ENCODE peak calls at places on chromosomes 13 and 19, in ten cellular contexts. One of them, this sample, is unnamed.

GRCh38 chr13:50599927-50600326 is 243.6 kb downstream of the DLEU7 start:
- DNase-seq in NCI-H774: no peak
- DNase-seq in OCI-M1: no peak
- DNase-seq in HS-5: no peak
- DNase-seq in left lung: no peak
- DNase-seq in iris pigment epithelial cell: no peak
- DNase-seq in progenitor cell of endocrine pancreas: no peak
- DNase-seq in NCI-H748 treated with DMSO at 0.1 percent for 48 hours: no peak
- DNase-seq in hepatocyte: no peak
- DNase-seq in activated CD4-positive, alpha-beta T cell treated with anti-CD3 and anti-CD28 coated beads, Interleukin-2, amount 50 U/mL, for 1 hour: no peak
- DNase-seq in this sample: no peak

GRCh38 chr13:42137856-42138537 is 89.5 kb downstream of the DGKH start:
- DNase-seq in activated CD4-positive, alpha-beta T cell treated with anti-CD3 and anti-CD28 coated beads, Interleukin-2, amount 50 U/mL, for 1 hour: no peak
- DNase-seq in left lung: no peak
- DNase-seq in NCI-H774: no peak
- DNase-seq in iris pigment epithelial cell: peak
- DNase-seq in progenitor cell of endocrine pancreas: no peak
- DNase-seq in hepatocyte: no peak
- DNase-seq in HS-5: no peak
- DNase-seq in NCI-H748 treated with DMSO at 0.1 percent for 48 hours: no peak
- DNase-seq in OCI-M1: no peak
- DNase-seq in this sample: no peak

GRCh38 chr13:49439609-49440008 is 4.3 kb downstream of the CAB39L start:
- DNase-seq in HS-5: no peak
- DNase-seq in activated CD4-positive, alpha-beta T cell treated with anti-CD3 and anti-CD28 coated beads, Interleukin-2, amount 50 U/mL, for 1 hour: no peak
- DNase-seq in progenitor cell of endocrine pancreas: no peak
- DNase-seq in iris pigment epithelial cell: no peak
- DNase-seq in hepatocyte: no peak
- DNase-seq in NCI-H774: no peak
- DNase-seq in NCI-H748 treated with DMSO at 0.1 percent for 48 hours: no peak
- DNase-seq in left lung: no peak
- DNase-seq in OCI-M1: no peak
- DNase-seq in this sample: no peak

GRCh38 chr19:22604571-22605274 is 29.4 kb upstream of the ZNF492 start:
- DNase-seq in iris pigment epithelial cell: no peak
- DNase-seq in left lung: no peak
- DNase-seq in OCI-M1: no peak
- DNase-seq in NCI-H774: no peak
- DNase-seq in HS-5: no peak
- DNase-seq in hepatocyte: no peak
- DNase-seq in progenitor cell of endocrine pancreas: no peak
- DNase-seq in activated CD4-positive, alpha-beta T cell treated with anti-CD3 and anti-CD28 coated beads, Interleukin-2, amount 50 U/mL, for 1 hour: no peak
- DNase-seq in NCI-H748 treated with DMSO at 0.1 percent for 48 hours: no peak
- DNase-seq in this sample: no peak

GRCh38 chr19:5188548-5189317 is 151.9 kb downstream of the PTPRS start:
- DNase-seq in left lung: no peak
- DNase-seq in progenitor cell of endocrine pancreas: no peak
- DNase-seq in NCI-H774: no peak
- DNase-seq in NCI-H748 treated with DMSO at 0.1 percent for 48 hours: no peak
- DNase-seq in iris pigment epithelial cell: no peak
- DNase-seq in activated CD4-positive, alpha-beta T cell treated with anti-CD3 and anti-CD28 coated beads, Interleukin-2, amount 50 U/mL, for 1 hour: no peak
- DNase-seq in HS-5: no peak
- DNase-seq in hepatocyte: no peak
- DNase-seq in OCI-M1: no peak
- DNase-seq in this sample: no peak

GRCh38 chr13:112588490-112589297 is 741 bp upstream of the TUBGCP3 start:
- DNase-seq in OCI-M1: peak
- DNase-seq in activated CD4-positive, alpha-beta T cell treated with anti-CD3 and anti-CD28 coated beads, Interleukin-2, amount 50 U/mL, for 1 hour: no peak
- DNase-seq in left lung: no peak
- DNase-seq in progenitor cell of endocrine pancreas: no peak
- DNase-seq in iris pigment epithelial cell: no peak
- DNase-seq in NCI-H748 treated with DMSO at 0.1 percent for 48 hours: no peak
- DNase-seq in hepatocyte: no peak
- DNase-seq in NCI-H774: peak
- DNase-seq in HS-5: no peak
- DNase-seq in this sample: no peak

GRCh38 chr19:45079063-45079910 is at the start of gene GEMIN7:
- DNase-seq in NCI-H748 treated with DMSO at 0.1 percent for 48 hours: peak
- DNase-seq in NCI-H774: peak
- DNase-seq in iris pigment epithelial cell: peak
- DNase-seq in activated CD4-positive, alpha-beta T cell treated with anti-CD3 and anti-CD28 coated beads, Interleukin-2, amount 50 U/mL, for 1 hour: peak
- DNase-seq in left lung: peak
- DNase-seq in hepatocyte: peak
- DNase-seq in HS-5: no peak
- DNase-seq in OCI-M1: peak
- DNase-seq in progenitor cell of endocrine pancreas: peak
- DNase-seq in this sample: peak

GRCh38 chr13:95411641-95412040 is 110.4 kb upstream of the ABCC4 start:
- DNase-seq in NCI-H748 treated with DMSO at 0.1 percent for 48 hours: no peak
- DNase-seq in NCI-H774: peak
- DNase-seq in left lung: no peak
- DNase-seq in progenitor cell of endocrine pancreas: no peak
- DNase-seq in activated CD4-positive, alpha-beta T cell treated with anti-CD3 and anti-CD28 coated beads, Interleukin-2, amount 50 U/mL, for 1 hour: no peak
- DNase-seq in HS-5: no peak
- DNase-seq in iris pigment epithelial cell: no peak
- DNase-seq in hepatocyte: no peak
- DNase-seq in OCI-M1: no peak
- DNase-seq in this sample: no peak

GRCh38 chr13:26682606-26683005 is 78.0 kb downstream of the GPR12 start:
- DNase-seq in left lung: no peak
- DNase-seq in HS-5: no peak
- DNase-seq in NCI-H774: no peak
- DNase-seq in progenitor cell of endocrine pancreas: no peak
- DNase-seq in OCI-M1: no peak
- DNase-seq in hepatocyte: no peak
- DNase-seq in iris pigment epithelial cell: no peak
- DNase-seq in activated CD4-positive, alpha-beta T cell treated with anti-CD3 and anti-CD28 coated beads, Interleukin-2, amount 50 U/mL, for 1 hour: no peak
- DNase-seq in NCI-H748 treated with DMSO at 0.1 percent for 48 hours: no peak
- DNase-seq in this sample: no peak

GRCh38 chr19:31586282-31586681 is 237.0 kb upstream of the TSHZ3 start:
- DNase-seq in NCI-H774: no peak
- DNase-seq in NCI-H748 treated with DMSO at 0.1 percent for 48 hours: no peak
- DNase-seq in progenitor cell of endocrine pancreas: no peak
- DNase-seq in HS-5: no peak
- DNase-seq in hepatocyte: no peak
- DNase-seq in iris pigment epithelial cell: peak
- DNase-seq in OCI-M1: no peak
- DNase-seq in activated CD4-positive, alpha-beta T cell treated with anti-CD3 and anti-CD28 coated beads, Interleukin-2, amount 50 U/mL, for 1 hour: no peak
- DNase-seq in left lung: no peak
- DNase-seq in this sample: no peak

GRCh38 chr19:12708641-12709040 is 12.2 kb upstream of the FBXW9 start:
- DNase-seq in HS-5: no peak
- DNase-seq in progenitor cell of endocrine pancreas: no peak
- DNase-seq in iris pigment epithelial cell: no peak
- DNase-seq in hepatocyte: no peak
- DNase-seq in left lung: no peak
- DNase-seq in activated CD4-positive, alpha-beta T cell treated with anti-CD3 and anti-CD28 coated beads, Interleukin-2, amount 50 U/mL, for 1 hour: no peak
- DNase-seq in NCI-H748 treated with DMSO at 0.1 percent for 48 hours: no peak
- DNase-seq in NCI-H774: no peak
- DNase-seq in OCI-M1: no peak
- DNase-seq in this sample: no peak